ENCODE peak calls at places on chromosomes 2 and 18, in ten cellular contexts. One of them, this sample, is unnamed.
A peak's percentile ranks its signal among the peaks of the same experiment; 100 is the strongest.

GRCh38 chr2:27973592-27973991 is 83.1 kb downstream of the BABAM2 start:
- DNase-seq in mesothelial cell of epicardium: no peak
- DNase-seq in retina: no peak
- DNase-seq in pons: no peak
- DNase-seq in PC-3: peak; percentile 32
- DNase-seq in KBM-7: no peak
- DNase-seq in T-helper 2 cell: no peak
- DNase-seq in choroid plexus epithelial cell: peak; percentile 66
- DNase-seq in NCI-H1694: no peak
- DNase-seq in trophoblast cell: no peak
- DNase-seq in this sample: no peak

GRCh38 chr2:191557841-191558240 is 120.1 kb upstream of the NABP1 start:
- DNase-seq in pons: no peak
- DNase-seq in mesothelial cell of epicardium: no peak
- DNase-seq in T-helper 2 cell: no peak
- DNase-seq in KBM-7: no peak
- DNase-seq in trophoblast cell: no peak
- DNase-seq in retina: no peak
- DNase-seq in PC-3: no peak
- DNase-seq in NCI-H1694: no peak
- DNase-seq in choroid plexus epithelial cell: no peak
- DNase-seq in this sample: no peak

GRCh38 chr2:28347596-28347995 is 45.1 kb upstream of the FOSL2 start:
- DNase-seq in T-helper 2 cell: no peak
- DNase-seq in retina: no peak
- DNase-seq in NCI-H1694: no peak
- DNase-seq in trophoblast cell: no peak
- DNase-seq in pons: no peak
- DNase-seq in PC-3: no peak
- DNase-seq in mesothelial cell of epicardium: no peak
- DNase-seq in choroid plexus epithelial cell: no peak
- DNase-seq in KBM-7: no peak
- DNase-seq in this sample: no peak

GRCh38 chr2:189178007-189178406 is 1.6 kb downstream of the COL5A2 start:
- DNase-seq in T-helper 2 cell: no peak
- DNase-seq in trophoblast cell: no peak
- DNase-seq in PC-3: no peak
- DNase-seq in mesothelial cell of epicardium: no peak
- DNase-seq in retina: no peak
- DNase-seq in KBM-7: no peak
- DNase-seq in NCI-H1694: no peak
- DNase-seq in pons: no peak
- DNase-seq in choroid plexus epithelial cell: peak; percentile 70
- DNase-seq in this sample: no peak

GRCh38 chr2:95058989-95059601 is 33.6 kb downstream of the MAL start:
- DNase-seq in PC-3: no peak
- DNase-seq in retina: no peak
- DNase-seq in choroid plexus epithelial cell: no peak
- DNase-seq in KBM-7: no peak
- DNase-seq in mesothelial cell of epicardium: no peak
- DNase-seq in pons: peak; percentile 63
- DNase-seq in trophoblast cell: no peak
- DNase-seq in NCI-H1694: no peak
- DNase-seq in T-helper 2 cell: no peak
- DNase-seq in this sample: peak; percentile 80

GRCh38 chr2:129006135-129006885 is 687.6 kb upstream of the HS6ST1 start:
- DNase-seq in PC-3: no peak
- DNase-seq in pons: no peak
- DNase-seq in trophoblast cell: no peak
- DNase-seq in choroid plexus epithelial cell: no peak
- DNase-seq in NCI-H1694: no peak
- DNase-seq in mesothelial cell of epicardium: no peak
- DNase-seq in retina: no peak
- DNase-seq in T-helper 2 cell: no peak
- DNase-seq in KBM-7: no peak
- DNase-seq in this sample: no peak

GRCh38 chr2:8529706-8530277 is 152.1 kb upstream of the ID2 start:
- DNase-seq in NCI-H1694: no peak
- DNase-seq in PC-3: no peak
- DNase-seq in pons: no peak
- DNase-seq in T-helper 2 cell: no peak
- DNase-seq in retina: no peak
- DNase-seq in choroid plexus epithelial cell: no peak
- DNase-seq in mesothelial cell of epicardium: no peak
- DNase-seq in KBM-7: no peak
- DNase-seq in trophoblast cell: no peak
- DNase-seq in this sample: no peak

GRCh38 chr18:27844416-27844792 is 332.5 kb downstream of the CDH2 start:
- DNase-seq in pons: no peak
- DNase-seq in retina: no peak
- DNase-seq in mesothelial cell of epicardium: no peak
- DNase-seq in KBM-7: no peak
- DNase-seq in PC-3: peak; percentile 51
- DNase-seq in trophoblast cell: no peak
- DNase-seq in NCI-H1694: no peak
- DNase-seq in choroid plexus epithelial cell: peak; percentile 91
- DNase-seq in T-helper 2 cell: no peak
- DNase-seq in this sample: no peak

GRCh38 chr18:26436176-26437031 is 111.9 kb downstream of the KCTD1 start:
- DNase-seq in choroid plexus epithelial cell: peak; percentile 93
- DNase-seq in PC-3: peak; percentile 78
- DNase-seq in trophoblast cell: peak; percentile 39
- DNase-seq in KBM-7: no peak
- DNase-seq in T-helper 2 cell: no peak
- DNase-seq in retina: no peak
- DNase-seq in NCI-H1694: no peak
- DNase-seq in mesothelial cell of epicardium: no peak
- DNase-seq in pons: no peak
- DNase-seq in this sample: peak; percentile 84

GRCh38 chr2:181190711-181191110 is 210.3 kb downstream of the UBE2E3 start:
- DNase-seq in pons: no peak
- DNase-seq in NCI-H1694: no peak
- DNase-seq in T-helper 2 cell: no peak
- DNase-seq in trophoblast cell: no peak
- DNase-seq in KBM-7: peak; percentile 7
- DNase-seq in PC-3: no peak
- DNase-seq in mesothelial cell of epicardium: no peak
- DNase-seq in retina: peak; percentile 27
- DNase-seq in choroid plexus epithelial cell: peak; percentile 7
- DNase-seq in this sample: no peak

GRCh38 chr2:46368416-46368815 is 71.2 kb downstream of the EPAS1 start:
- DNase-seq in NCI-H1694: no peak
- DNase-seq in pons: no peak
- DNase-seq in trophoblast cell: no peak
- DNase-seq in T-helper 2 cell: no peak
- DNase-seq in retina: no peak
- DNase-seq in mesothelial cell of epicardium: no peak
- DNase-seq in choroid plexus epithelial cell: no peak
- DNase-seq in KBM-7: peak; percentile 92
- DNase-seq in PC-3: no peak
- DNase-seq in this sample: no peak

GRCh38 chr2:233033672-233034071 is 1.2 kb downstream of the NEU2 start:
- DNase-seq in mesothelial cell of epicardium: no peak
- DNase-seq in T-helper 2 cell: no peak
- DNase-seq in choroid plexus epithelial cell: no peak
- DNase-seq in retina: no peak
- DNase-seq in pons: no peak
- DNase-seq in trophoblast cell: no peak
- DNase-seq in KBM-7: no peak
- DNase-seq in PC-3: peak; percentile 96
- DNase-seq in NCI-H1694: no peak
- DNase-seq in this sample: no peak